ENCODE peak calls at places on chromosomes 2 and 18, in four cellular contexts. G is HFFc6, Y is fibroblast of the aortic adventitia, E is nephron progenitor cell. S is an unnamed sample.

GRCh38 chr2:169775354-169775753 is 23.3 kb upstream of the SSB start:
- DNase-seq in G (no peak), Y (no peak), E (no peak), S (no peak)

GRCh38 chr2:104860141-104860790 is 6.4 kb downstream of the POU3F3 start:
- DNase-seq in G (no peak), Y (no peak), E (no peak), S (no peak)

GRCh38 chr2:240796543-240797499 is 23.2 kb downstream of the KIF1A start:
- DNase-seq in Y (no peak), G (no peak), E (peak), S (no peak)

GRCh38 chr2:16055848-16056580 is 115.7 kb downstream of the MYCN start:
- DNase-seq in E (no peak), Y (no peak), G (no peak), S (no peak)

GRCh38 chr18:33264566-33264965 is 176.0 kb downstream of the CCDC178 start:
- DNase-seq in E (no peak), G (no peak), Y (no peak), S (no peak)

GRCh38 chr2:86441392-86441788 is 219 bp downstream of the KDM3A start:
- DNase-seq in Y (no peak), E (no peak), G (no peak), S (no peak)

GRCh38 chr2:126657146-126657635 is 1.2 kb downstream of the GYPC start:
- DNase-seq in Y (peak), E (peak), G (peak), S (peak)

GRCh38 chr2:106115250-106115649 is 78.9 kb downstream of the UXS1 start:
- DNase-seq in G (peak), Y (peak), E (no peak), S (peak)

GRCh38 chr2:110755494-110756078 is 23.2 kb downstream of the ACOXL start:
- DNase-seq in G (no peak), Y (peak), E (no peak), S (no peak)

GRCh38 chr2:288743-289361 is 961 bp upstream of the ALKAL2 start:
- DNase-seq in G (no peak), Y (no peak), E (peak), S (no peak)

GRCh38 chr2:174615951-174616436 is 18.4 kb upstream of the WIPF1 start:
- DNase-seq in G (peak), E (no peak), Y (peak), S (peak)

GRCh38 chr2:207984765-207985480 is 40.4 kb downstream of the PLEKHM3 start:
- DNase-seq in E (no peak), G (no peak), Y (no peak), S (no peak)

GRCh38 chr2:20635698-20636584 is 15.0 kb downstream of the HS1BP3 start:
- DNase-seq in E (peak), Y (peak), G (peak), S (peak)

GRCh38 chr2:201254331-201254730 is 6.0 kb upstream of the CASP8 start:
- DNase-seq in E (no peak), Y (peak), G (peak), S (peak)

GRCh38 chr2:1544478-1545069 is 131.3 kb downstream of the TPO start:
- DNase-seq in E (no peak), G (peak), Y (peak), S (peak)

GRCh38 chr18:70276416-70277145 is 12.3 kb upstream of the SOCS6 start:
- DNase-seq in E (no peak), G (no peak), Y (no peak), S (no peak)

GRCh38 chr2:224241812-224242211 is 160.1 kb downstream of the FAM124B start:
- DNase-seq in E (no peak), Y (no peak), G (no peak), S (no peak)

GRCh38 chr2:171966688-171967087 is 33.1 kb upstream of the METAP1D start:
- DNase-seq in E (no peak), G (no peak), Y (no peak), S (no peak)

GRCh38 chr2:239132786-239133185 is 268.0 kb downstream of the HDAC4 start:
- DNase-seq in E (no peak), Y (no peak), G (no peak), S (no peak)

GRCh38 chr2:13006829-13007715 is 290.3 kb downstream of the TRIB2 start:
- DNase-seq in Y (peak), E (peak), G (peak), S (peak)

GRCh38 chr2:110994250-110994961 is 126.3 kb upstream of the BCL2L11 start:
- DNase-seq in Y (peak), G (no peak), E (no peak), S (no peak)

GRCh38 chr2:135998842-135999241 is 13.4 kb upstream of the DARS1 start:
- DNase-seq in G (no peak), E (no peak), Y (no peak), S (no peak)

GRCh38 chr2:232369126-232369955 is 9.2 kb upstream of the ALPP start:
- DNase-seq in Y (no peak), E (no peak), G (no peak), S (no peak)

GRCh38 chr18:31487251-31488015 is 10.5 kb upstream of the DSG2 start:
- DNase-seq in E (no peak), G (peak), Y (peak), S (peak)

GRCh38 chr2:133418671-133419070 is 149.6 kb downstream of the NCKAP5 start:
- DNase-seq in E (no peak), G (no peak), Y (no peak), S (no peak)

GRCh38 chr18:48375150-48375790 is 33.9 kb downstream of the ZBTB7C start:
- DNase-seq in G (no peak), Y (peak), E (no peak), S (no peak)

GRCh38 chr2:179692610-179693009 is 168.8 kb downstream of the ZNF385B start:
- DNase-seq in E (no peak), Y (no peak), G (no peak), S (no peak)

GRCh38 chr2:239605976-239606375 is 205.2 kb upstream of the HDAC4 start:
- DNase-seq in E (no peak), Y (no peak), G (no peak), S (no peak)

GRCh38 chr2:191349990-191350389 is 104.8 kb downstream of the MYO1B start:
- DNase-seq in E (no peak), Y (peak), G (no peak), S (no peak)

GRCh38 chr2:26478366-26478765 is 442 bp upstream of the OTOF start:
- DNase-seq in E (no peak), G (no peak), Y (no peak), S (no peak)

GRCh38 chr2:203412555-203413331 is 84.5 kb downstream of the ABI2 start:
- DNase-seq in E (no peak), Y (peak), G (no peak), S (no peak)

GRCh38 chr2:99481941-99482340 is 7.9 kb downstream of the REV1 start:
- DNase-seq in E (peak), Y (no peak), G (no peak), S (no peak)

GRCh38 chr2:108139521-108139920 is 100.2 kb upstream of the SULT1C3 start:
- DNase-seq in E (peak), G (no peak), Y (peak), S (no peak)

GRCh38 chr18:40897884-40898283 is 1057.2 kb upstream of the PIK3C3 start:
- DNase-seq in E (no peak), G (no peak), Y (no peak), S (no peak)

GRCh38 chr18:32355896-32356295 is 114.8 kb downstream of the GAREM1 start:
- DNase-seq in E (no peak), Y (peak), G (no peak), S (no peak)

GRCh38 chr2:197170137-197170682 is 140.4 kb downstream of the ANKRD44 start:
- DNase-seq in E (no peak), Y (peak), G (peak), S (no peak)

GRCh38 chr2:235238537-235238936 is 255.3 kb upstream of the AGAP1 start:
- DNase-seq in G (no peak), Y (peak), E (no peak), S (no peak)

GRCh38 chr18:3455938-3456685 is 6.1 kb downstream of the TGIF1 start:
- DNase-seq in Y (peak), E (no peak), G (peak), S (no peak)

GRCh38 chr2:21291281-21291825 is 167.6 kb downstream of the TDRD15 start:
- DNase-seq in G (no peak), Y (no peak), E (no peak), S (no peak)

GRCh38 chr18:35618703-35619102 is 37.2 kb downstream of the GALNT1 start:
- DNase-seq in Y (no peak), E (no peak), G (no peak), S (no peak)

GRCh38 chr18:35617865-35618264 is 36.3 kb downstream of the GALNT1 start:
- DNase-seq in G (no peak), Y (no peak), E (no peak), S (no peak)

GRCh38 chr18:35618289-35618688 is 36.7 kb downstream of the GALNT1 start:
- DNase-seq in G (no peak), Y (no peak), E (no peak), S (no peak)

GRCh38 chr18:35616074-35616473 is 34.5 kb downstream of the GALNT1 start:
- DNase-seq in G (no peak), E (no peak), Y (no peak), S (no peak)

GRCh38 chr18:35616664-35617423 is 35.3 kb downstream of the GALNT1 start:
- DNase-seq in G (peak), E (peak), Y (peak), S (peak)
- TF ChIP-seq CTCF in G (no peak), E (no peak), Y (no peak), S (no peak)

GRCh38 chr2:72961853-72962468 is 44.6 kb downstream of the EMX1 start:
- DNase-seq in E (no peak), Y (no peak), G (no peak), S (no peak)

GRCh38 chr2:72964146-72964525 is 46.8 kb downstream of the EMX1 start:
- DNase-seq in G (no peak), E (no peak), Y (no peak), S (no peak)

GRCh38 chr2:72965016-72965415 is 47.7 kb downstream of the EMX1 start:
- DNase-seq in G (no peak), Y (no peak), E (no peak), S (no peak)

GRCh38 chr2:72962911-72963310 is 45.6 kb downstream of the EMX1 start:
- DNase-seq in Y (no peak), G (no peak), E (no peak), S (no peak)

GRCh38 chr2:72963423-72964145 is 46.3 kb downstream of the EMX1 start:
- DNase-seq in Y (no peak), E (no peak), G (no peak), S (no peak)
- TF ChIP-seq CTCF in Y (no peak), E (no peak), G (no peak), S (no peak)

DNA sequence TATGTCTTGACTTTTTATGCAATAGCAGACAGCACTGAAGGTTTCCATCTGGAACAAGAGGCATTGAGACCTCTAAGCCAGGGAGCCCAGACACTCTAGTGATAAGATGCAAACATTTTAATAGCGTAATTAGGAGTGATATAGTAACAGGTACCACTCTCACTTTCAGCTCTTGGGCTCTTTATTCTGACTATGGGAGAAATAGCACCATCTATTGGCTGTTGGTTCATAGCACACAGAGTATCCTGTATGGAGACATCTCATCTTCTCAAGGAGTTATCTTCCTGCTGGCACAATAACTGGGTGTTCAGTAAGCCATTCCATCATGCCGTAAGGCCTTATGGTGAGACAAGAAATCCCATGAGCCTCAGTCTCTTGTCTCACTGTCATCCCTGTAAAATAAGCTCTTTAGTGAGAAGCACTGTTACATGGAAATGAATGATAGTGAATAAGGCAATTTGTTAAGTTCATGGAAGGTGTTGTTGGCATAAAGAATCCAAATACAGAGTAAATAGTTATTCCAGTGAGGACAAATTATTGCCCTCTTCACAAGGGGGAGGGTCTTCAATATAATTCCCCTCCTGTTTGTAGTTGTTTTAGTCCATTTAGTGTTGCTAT is 48.3 kb downstream of the THUMPD2 start:
- DNase-seq in E (no peak), G (peak), Y (no peak), S (peak)
- TF ChIP-seq CTCF in E (peak), G (peak), Y (peak), S (peak)

GRCh38 chr2:102051659-102052366 is 60.1 kb downstream of the IL1R2 start:
- DNase-seq in G (peak), E (no peak), Y (peak), S (no peak)
- TF ChIP-seq CTCF in G (peak), E (no peak), Y (peak), S (peak)

GRCh38 chr18:6920099-6920955 is 190.8 kb downstream of the ARHGAP28 start:
- DNase-seq in Y (peak), G (peak), E (peak), S (peak)
- TF ChIP-seq CTCF in Y (peak), G (peak), E (peak), S (peak)

S was measured in brain microvascular endothelial cell.